ENCODE peak calls at places on chromosomes 7 and 10, in seven cellular contexts. J is neuronal stem cell, V is H1, S is IMR-90, D is mesendoderm, W is H9, O is trophoblast cell. I is an unnamed sample.

GRCh38 chr10:59894114-59894513 is 12.2 kb downstream of the CCDC6 start:
- DNase-seq in O (no peak), W (no peak), S (peak), D (no peak), J (no peak), V (no peak), I (no peak)

GRCh38 chr10:84204122-84204521 is 9.8 kb downstream of the CDHR1 start:
- DNase-seq in J (no peak), D (peak), S (no peak), V (no peak), O (no peak), W (peak), I (no peak)

GRCh38 chr7:92695308-92696261 is 105.4 kb upstream of the FAM133B start:
- DNase-seq in S (peak), V (peak), W (peak), O (peak), J (peak), D (peak), I (peak)

GRCh38 chr10:102635377-102635776 is 8.9 kb upstream of the TRIM8 start:
- DNase-seq in J (no peak), S (no peak), W (no peak), O (no peak), V (no peak), D (no peak), I (no peak)

GRCh38 chr10:85643171-85643838 is 723.3 kb downstream of the GRID1 start:
- DNase-seq in S (no peak), D (no peak), O (no peak), J (no peak), W (no peak), V (no peak), I (no peak)

GRCh38 chr7:30727061-30727945 is 24.6 kb upstream of the INMT start:
- DNase-seq in W (peak), V (peak), D (peak), O (no peak), S (peak), J (no peak), I (no peak)

GRCh38 chr10:25786181-25786580 is 147.8 kb upstream of the MYO3A start:
- DNase-seq in S (no peak), V (no peak), O (peak), W (no peak), D (no peak), J (no peak), I (no peak)

GRCh38 chr10:75542902-75543301 is 111.5 kb downstream of the LRMDA start:
- DNase-seq in D (peak), S (no peak), V (no peak), J (no peak), W (peak), O (no peak), I (peak)

GRCh38 chr7:155918720-155919399 is 106.6 kb upstream of the SHH start:
- DNase-seq in D (no peak), O (peak), S (peak), J (no peak), W (no peak), V (no peak), I (peak)

GRCh38 chr7:32588657-32589056 is 93.4 kb downstream of the AVL9 start:
- DNase-seq in J (no peak), S (peak), V (no peak), O (no peak), W (no peak), D (peak), I (peak)

GRCh38 chr10:12448340-12448728 is 99.0 kb downstream of the CAMK1D start:
- DNase-seq in S (no peak), D (no peak), O (no peak), J (no peak), W (no peak), V (no peak), I (no peak)

GRCh38 chr10:30491204-30491603 is 57.2 kb downstream of the MAP3K8 start:
- DNase-seq in V (no peak), O (peak), J (no peak), D (no peak), S (peak), W (no peak), I (peak)

DNA sequence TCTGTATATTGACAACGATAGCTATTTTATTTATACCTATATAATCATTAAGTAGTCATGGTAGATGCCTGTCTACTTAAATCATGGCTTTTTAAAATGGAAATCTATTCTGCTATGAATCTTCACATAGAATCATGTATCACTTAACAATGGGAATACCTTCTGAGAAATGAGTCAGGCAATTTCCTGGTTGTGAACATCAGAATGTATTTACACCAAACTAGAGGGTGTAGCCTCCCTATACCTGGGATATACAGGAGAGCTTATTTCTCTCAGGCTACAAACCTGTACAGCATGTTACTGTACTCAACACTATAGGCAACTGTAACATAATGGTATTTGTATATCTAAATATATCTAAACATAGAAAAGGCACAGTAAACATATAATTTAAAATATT is 502.3 kb downstream of the ZWINT start:
- DNase-seq in J (no peak), V (no peak), S (no peak), D (no peak), O (no peak), W (no peak), I (no peak)
- H3K23ac ChIP-seq in J (no peak), V (no peak), S (no peak), D (no peak), O (no peak), W (no peak), I (no peak)

DNA sequence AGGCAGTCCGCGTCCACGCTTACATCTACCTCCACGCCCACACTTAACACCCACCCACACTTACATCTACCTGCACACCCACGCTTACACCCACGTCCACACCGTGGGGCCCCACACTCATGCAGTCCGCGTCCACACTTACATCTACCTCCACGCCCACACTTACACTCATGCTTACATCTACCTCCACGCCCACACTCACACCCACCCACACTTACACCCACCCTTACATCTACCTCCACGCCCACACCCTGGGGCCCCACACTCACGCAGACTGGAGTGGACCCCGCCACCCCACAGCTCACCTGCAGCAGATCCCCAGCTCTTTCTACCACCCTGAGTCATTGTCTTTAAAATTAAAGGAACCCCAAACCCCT is 32.4 kb upstream of the PWWP2B start:
- DNase-seq in O (no peak), W (no peak), J (no peak), S (no peak), V (no peak), D (no peak), I (no peak)
- H3K23ac ChIP-seq in O (no peak), W (no peak), J (peak), S (no peak), V (no peak), D (no peak), I (no peak)

GRCh38 chr10:128096486-128097199 is 29.6 kb downstream of the MKI67 start:
- DNase-seq in D (no peak), J (no peak), W (no peak), V (no peak), S (no peak), O (no peak), I (no peak)

GRCh38 chr10:128097783-128098182 is 28.4 kb downstream of the MKI67 start:
- DNase-seq in D (no peak), V (no peak), J (no peak), S (no peak), O (no peak), W (no peak), I (no peak)

GRCh38 chr10:128102480-128103228 is 23.6 kb downstream of the MKI67 start:
- DNase-seq in V (no peak), J (no peak), O (no peak), W (peak), S (no peak), D (no peak), I (no peak)

GRCh38 chr10:128098631-128099030 is 27.6 kb downstream of the MKI67 start:
- DNase-seq in J (no peak), W (no peak), S (no peak), D (no peak), V (no peak), O (no peak), I (no peak)

DNA sequence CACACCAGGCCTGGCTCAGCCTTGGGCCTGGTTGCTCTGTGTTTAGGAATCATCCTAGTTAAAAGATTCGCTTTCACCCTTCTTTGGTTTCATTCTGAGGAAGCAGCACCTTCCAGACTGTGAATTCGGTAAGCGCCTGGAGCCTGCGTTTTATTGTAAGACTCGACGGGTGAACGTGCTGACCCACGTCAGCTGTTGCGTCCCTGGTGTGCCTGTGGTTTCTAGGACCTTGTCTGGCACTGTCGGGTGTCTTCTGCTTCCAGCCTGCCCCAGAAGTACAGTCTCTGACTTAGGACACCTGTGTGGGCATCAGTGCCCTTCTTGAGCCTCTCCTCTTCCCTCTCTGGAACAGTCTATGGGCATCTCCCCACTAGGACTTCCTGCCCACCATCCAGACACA is 26.3 kb downstream of the MKI67 start:
- DNase-seq in V (no peak), J (no peak), W (no peak), S (no peak), O (no peak), D (no peak), I (no peak)
- H3K23ac ChIP-seq in V (no peak), J (no peak), W (no peak), S (no peak), O (no peak), D (no peak), I (no peak)

DNA sequence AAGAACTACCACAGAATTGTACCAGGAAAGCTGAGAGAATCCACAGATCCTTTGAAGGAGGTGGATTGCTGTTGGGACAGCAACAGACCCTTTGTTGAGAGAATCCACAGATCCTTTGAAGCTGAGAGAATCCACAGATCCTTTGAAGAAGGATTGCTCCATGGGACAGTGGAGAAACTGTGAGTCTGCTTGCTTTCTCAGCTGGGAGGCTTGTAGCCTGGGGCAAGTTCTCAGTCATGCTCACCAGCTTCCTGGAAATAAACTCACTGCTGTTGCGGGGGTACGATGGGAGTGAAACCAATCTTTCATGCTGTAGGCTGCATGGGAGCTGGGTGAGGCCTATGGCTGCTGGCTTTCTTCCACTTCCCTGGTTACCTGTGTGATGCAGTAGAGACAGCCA is 106.3 kb downstream of the C7orf25 start:
- DNase-seq in S (no peak), O (peak), W (no peak), J (no peak), V (no peak), D (peak), I (peak)
- H3K23ac ChIP-seq in S (no peak), O (no peak), W (no peak), J (no peak), V (no peak), D (no peak), I (no peak)

GRCh38 chr10:110263164-110263563 is 41.6 kb downstream of the SMNDC1 start:
- DNase-seq in V (no peak), D (no peak), W (no peak), S (no peak), O (no peak), J (no peak), I (no peak)

GRCh38 chr10:110265573-110266193 is 39.0 kb downstream of the SMNDC1 start:
- DNase-seq in D (peak), S (no peak), V (no peak), W (no peak), J (no peak), O (no peak), I (no peak)

GRCh38 chr10:110259317-110259716 is 45.4 kb downstream of the SMNDC1 start:
- DNase-seq in W (no peak), S (no peak), D (no peak), O (no peak), J (no peak), V (no peak), I (no peak)

GRCh38 chr10:110258542-110258941 is 46.2 kb downstream of the SMNDC1 start:
- DNase-seq in V (no peak), J (no peak), D (no peak), S (no peak), O (no peak), W (no peak), I (no peak)

DNA sequence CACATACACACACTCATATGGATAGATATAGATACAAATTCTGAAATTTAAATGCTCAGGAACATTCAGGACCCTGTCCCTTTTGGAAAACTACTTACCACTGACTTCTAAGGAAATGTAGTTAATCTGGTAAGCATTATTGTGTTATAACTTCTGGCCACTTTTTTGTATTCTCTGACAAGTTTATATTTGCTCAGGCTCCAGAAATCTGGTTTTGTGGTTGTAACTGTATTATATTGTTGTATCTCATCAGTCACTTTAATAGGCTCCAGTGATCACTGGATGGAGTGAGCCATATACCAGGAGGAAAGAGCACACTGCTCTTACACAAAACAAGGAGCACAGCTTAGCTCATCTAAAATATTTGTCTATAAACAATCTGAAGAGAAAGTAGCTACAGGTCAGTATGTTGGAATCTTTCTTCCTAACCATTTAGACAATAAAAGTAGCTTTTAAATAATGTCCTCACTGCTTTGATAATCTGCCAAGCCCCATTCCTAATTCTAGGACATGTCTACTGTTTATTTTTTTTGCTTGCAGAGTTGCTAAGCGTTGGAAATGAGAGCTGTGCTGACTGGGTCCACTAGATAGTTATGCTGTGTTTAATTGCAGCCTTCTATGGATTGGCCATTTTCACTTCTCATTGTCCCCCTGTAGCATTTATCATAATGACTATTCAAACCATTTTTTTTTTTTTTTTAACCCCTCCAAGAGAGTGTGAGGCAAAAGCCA is 43.8 kb downstream of the SMNDC1 start:
- DNase-seq in O (no peak), D (no peak), J (no peak), V (no peak), S (peak), W (no peak), I (peak)
- H3K23ac ChIP-seq in O (no peak), D (no peak), J (no peak), V (no peak), S (no peak), W (no peak), I (no peak)

DNA sequence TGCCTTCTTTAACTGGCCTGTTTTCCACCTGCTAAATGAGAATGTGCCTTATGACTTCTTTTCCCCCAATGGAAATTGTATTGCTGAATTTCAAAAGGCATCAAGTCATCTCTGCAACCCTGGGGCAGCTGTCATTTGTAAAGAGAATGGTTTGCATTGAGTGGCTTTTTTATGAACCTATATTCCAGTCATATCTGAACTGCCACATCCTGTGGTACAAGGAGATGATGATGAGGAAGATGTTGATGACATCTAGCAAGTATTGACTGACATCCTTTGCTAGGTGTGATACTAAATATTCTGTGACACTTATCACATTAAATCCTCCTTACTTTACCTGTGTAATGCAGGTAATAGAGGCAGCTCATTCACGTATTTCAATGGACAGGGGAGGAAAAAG is 88.3 kb upstream of the KIAA1217 start:
- DNase-seq in J (no peak), S (no peak), O (no peak), V (no peak), W (no peak), D (no peak), I (no peak)
- H3K23ac ChIP-seq in J (no peak), S (no peak), O (no peak), V (no peak), W (no peak), D (no peak), I (no peak)

GRCh38 chr7:85025312-85025756 is 161.5 kb downstream of the SEMA3D start:
- DNase-seq in D (no peak), V (no peak), W (no peak), O (no peak), J (no peak), S (no peak), I (no peak)
- H3K23ac ChIP-seq in D (no peak), V (no peak), W (no peak), O (no peak), J (no peak), S (no peak), I (no peak)

DNA sequence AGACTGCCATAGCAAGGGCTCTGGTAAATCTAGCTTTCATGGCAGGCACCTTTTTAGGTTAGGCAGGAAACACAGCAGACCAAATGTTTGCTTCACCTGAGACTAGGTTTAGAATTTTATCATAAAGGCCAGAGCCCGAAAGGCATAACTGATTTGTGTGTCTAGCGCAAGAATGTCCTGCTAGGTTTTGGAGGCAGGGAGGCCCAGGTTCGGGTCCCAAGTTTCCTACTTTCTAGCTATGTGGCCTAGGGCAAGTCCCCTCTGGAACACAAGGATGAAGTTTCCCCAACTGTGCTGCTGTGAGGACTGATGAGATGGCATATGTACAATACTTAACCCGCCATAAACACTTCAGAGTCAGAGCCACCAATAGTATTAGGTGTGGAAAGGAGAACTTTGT is 245.0 kb downstream of the SKAP2 start:
- DNase-seq in S (no peak), J (no peak), D (no peak), V (no peak), O (no peak), W (no peak), I (no peak)
- H3K23ac ChIP-seq in S (no peak), J (no peak), D (no peak), V (no peak), O (no peak), W (no peak), I (no peak)